ENCODE peak calls at places on chromosome 11, in six cellular contexts. Z is Ammon's horn, D is tibial nerve, L is NCI-H82, O is psoas muscle, Q is endothelial cell. I is an unnamed sample.

GRCh38 chr11:130580372-130580771 is 131.9 kb downstream of the ADAMTS15 start:
- DNase-seq in O (no peak), Q (no peak), Z (peak; percentile 91), D (no peak), L (peak; percentile 24), I (peak; percentile 76)

GRCh38 chr11:67646535-67647336 is 3.8 kb downstream of the ACY3 start:
- DNase-seq in Z (no peak), Q (no peak), D (no peak), O (no peak), L (no peak), I (peak; percentile 23)

GRCh38 chr11:1050581-1051355 is 14.2 kb upstream of the MUC6 start:
- DNase-seq in Q (peak; percentile 79), O (peak; percentile 52), L (peak; percentile 62), D (peak; percentile 35), Z (peak; percentile 69), I (peak; percentile 81)

GRCh38 chr11:65116370-65117205 is 913 bp downstream of the ZNHIT2 start:
- DNase-seq in O (peak; percentile 39), Q (peak; percentile 34), D (no peak), Z (no peak), L (peak; percentile 40), I (peak; percentile 56)

GRCh38 chr11:19163627-19164026 is 38.2 kb downstream of the CSRP3 start:
- DNase-seq in Q (no peak), L (peak; percentile 0), D (no peak), Z (no peak), O (no peak), I (no peak)

GRCh38 chr11:64787526-64788320 is 9.4 kb upstream of the SF1 start:
- DNase-seq in Q (peak; percentile 79), L (peak; percentile 55), D (peak; percentile 51), Z (peak; percentile 59), O (peak; percentile 63), I (peak; percentile 76)

GRCh38 chr11:44398266-44399045 is 88.5 kb upstream of the ALX4 start:
- DNase-seq in Z (no peak), Q (no peak), O (no peak), D (no peak), L (no peak), I (no peak)

GRCh38 chr11:120680322-120680721 is 168.8 kb downstream of the GRIK4 start:
- DNase-seq in Q (no peak), D (no peak), Z (no peak), O (no peak), L (no peak), I (no peak)

GRCh38 chr11:92591551-92591950 is 366.9 kb downstream of the FAT3 start:
- DNase-seq in O (no peak), Z (no peak), Q (no peak), D (no peak), L (no peak), I (no peak)

GRCh38 chr11:291281-292210 is 2.6 kb downstream of the PGGHG start:
- DNase-seq in O (peak; percentile 8), D (no peak), Q (no peak), L (no peak), Z (no peak), I (no peak)

GRCh38 chr11:71425851-71426250 is 22.3 kb downstream of the DHCR7 start:
- DNase-seq in Q (no peak), Z (no peak), L (peak; percentile 31), D (no peak), O (no peak), I (no peak)

GRCh38 chr11:85668157-85668556 is 3.2 kb upstream of the CREBZF start:
- DNase-seq in Z (no peak), Q (no peak), L (no peak), O (no peak), D (no peak), I (no peak)